ENCODE peak calls at places on chromosomes 16 and 17, in six cellular contexts. One of them, this sample, is unnamed.
A peak's percentile ranks its signal among the peaks of the same experiment; 100 is the strongest.

GRCh38 chr17:40679523-40679907 is 14.5 kb upstream of the KRT222 start:
- DNase-seq in SK-N-DZ: no peak
- DNase-seq in cardiac fibroblast: no peak
- DNase-seq in stimulated activated CD4-positive, alpha-beta T cell treated with anti-CD3 and anti-CD28 coated beads, Interleukin-1b, Interleukin-23, amount 100 ng/mL, for 1 hour: no peak
- DNase-seq in A549: no peak
- DNase-seq in SW480: no peak
- DNase-seq in this sample: no peak

GRCh38 chr17:1563786-1564613 is 1.4 kb upstream of the PITPNA start:
- DNase-seq in stimulated activated CD4-positive, alpha-beta T cell treated with anti-CD3 and anti-CD28 coated beads, Interleukin-1b, Interleukin-23, amount 100 ng/mL, for 1 hour: no peak
- DNase-seq in A549: peak; percentile 39
- DNase-seq in SK-N-DZ: peak; percentile 56
- DNase-seq in cardiac fibroblast: no peak
- DNase-seq in SW480: peak; percentile 19
- DNase-seq in this sample: no peak

GRCh38 chr16:51767564-51767963 is 616.5 kb upstream of the SALL1 start:
- DNase-seq in cardiac fibroblast: no peak
- DNase-seq in A549: no peak
- DNase-seq in SK-N-DZ: peak; percentile 50
- DNase-seq in SW480: no peak
- DNase-seq in stimulated activated CD4-positive, alpha-beta T cell treated with anti-CD3 and anti-CD28 coated beads, Interleukin-1b, Interleukin-23, amount 100 ng/mL, for 1 hour: no peak
- DNase-seq in this sample: no peak

GRCh38 chr16:84397090-84397489 is 28.8 kb downstream of the ATP2C2 start:
- DNase-seq in A549: peak; percentile 35
- DNase-seq in SK-N-DZ: no peak
- DNase-seq in stimulated activated CD4-positive, alpha-beta T cell treated with anti-CD3 and anti-CD28 coated beads, Interleukin-1b, Interleukin-23, amount 100 ng/mL, for 1 hour: no peak
- DNase-seq in cardiac fibroblast: no peak
- DNase-seq in SW480: no peak
- DNase-seq in this sample: no peak

GRCh38 chr16:48047755-48048154 is 108.0 kb downstream of the ABCC12 start:
- DNase-seq in SW480: no peak
- DNase-seq in SK-N-DZ: no peak
- DNase-seq in stimulated activated CD4-positive, alpha-beta T cell treated with anti-CD3 and anti-CD28 coated beads, Interleukin-1b, Interleukin-23, amount 100 ng/mL, for 1 hour: no peak
- DNase-seq in cardiac fibroblast: no peak
- DNase-seq in A549: no peak
- DNase-seq in this sample: no peak

GRCh38 chr17:61583242-61583641 is 7.8 kb downstream of the NACA2 start:
- DNase-seq in cardiac fibroblast: peak; percentile 75
- DNase-seq in stimulated activated CD4-positive, alpha-beta T cell treated with anti-CD3 and anti-CD28 coated beads, Interleukin-1b, Interleukin-23, amount 100 ng/mL, for 1 hour: no peak
- DNase-seq in SK-N-DZ: peak; percentile 80
- DNase-seq in SW480: peak; percentile 69
- DNase-seq in A549: peak; percentile 79
- DNase-seq in this sample: no peak

GRCh38 chr17:82215095-82215971 is 2.7 kb upstream of the CCDC57 start:
- DNase-seq in A549: peak; percentile 66
- DNase-seq in cardiac fibroblast: peak; percentile 5
- DNase-seq in SW480: no peak
- DNase-seq in SK-N-DZ: peak; percentile 56
- DNase-seq in stimulated activated CD4-positive, alpha-beta T cell treated with anti-CD3 and anti-CD28 coated beads, Interleukin-1b, Interleukin-23, amount 100 ng/mL, for 1 hour: no peak
- DNase-seq in this sample: peak; percentile 73

GRCh38 chr17:82295472-82295814 is 21.9 kb upstream of the CSNK1D start:
- DNase-seq in cardiac fibroblast: no peak
- DNase-seq in SK-N-DZ: no peak
- DNase-seq in stimulated activated CD4-positive, alpha-beta T cell treated with anti-CD3 and anti-CD28 coated beads, Interleukin-1b, Interleukin-23, amount 100 ng/mL, for 1 hour: no peak
- DNase-seq in SW480: no peak
- DNase-seq in A549: no peak
- DNase-seq in this sample: no peak

GRCh38 chr17:63117431-63117830 is 151.4 kb downstream of the TANC2 start:
- DNase-seq in SW480: no peak
- DNase-seq in SK-N-DZ: no peak
- DNase-seq in stimulated activated CD4-positive, alpha-beta T cell treated with anti-CD3 and anti-CD28 coated beads, Interleukin-1b, Interleukin-23, amount 100 ng/mL, for 1 hour: no peak
- DNase-seq in A549: no peak
- DNase-seq in cardiac fibroblast: no peak
- DNase-seq in this sample: no peak

This sample was measured in RWPE2.